ENCODE peak calls at places on chromosomes 11 and 22, in eight cellular contexts. L, W, B, N, Y, A, R and K are unnamed samples.

GRCh38 chr22:19057999-19058491 is 64.2 kb downstream of the DGCR2 start:
- DNase-seq in A (no peak), B (no peak), L (no peak), W (no peak), R (no peak), N (no peak), Y (no peak), K (no peak)

GRCh38 chr22:38454361-38455062 is 487 bp downstream of the KCNJ4 start:
- DNase-seq in N (no peak), L (no peak), Y (no peak), B (no peak), W (no peak), A (no peak), R (peak), K (no peak)

GRCh38 chr11:27701262-27702105 is 1.2 kb upstream of the BDNF start:
- DNase-seq in B (peak), A (no peak), R (no peak), L (peak), W (no peak), N (peak), Y (peak), K (no peak)

GRCh38 chr11:64060861-64061444 is 25.2 kb downstream of the FLRT1 start:
- DNase-seq in W (no peak), Y (peak), A (no peak), N (peak), R (peak), B (peak), L (peak), K (no peak)

GRCh38 chr22:22103078-22103593 is 120.5 kb upstream of the TOP3B start:
- DNase-seq in Y (no peak), W (no peak), N (peak), A (no peak), L (peak), R (peak), B (no peak), K (no peak)

GRCh38 chr11:106642331-106642730 is 375.9 kb downstream of the GUCY1A2 start:
- DNase-seq in A (no peak), L (no peak), Y (no peak), B (no peak), R (no peak), W (no peak), N (no peak), K (peak)

GRCh38 chr11:83061883-83062282 is 9.8 kb downstream of the RAB30 start:
- DNase-seq in A (no peak), L (no peak), N (no peak), B (no peak), W (no peak), R (no peak), Y (no peak), K (no peak)

GRCh38 chr22:34429314-34429713 is 509.0 kb upstream of the LARGE1 start:
- DNase-seq in R (no peak), L (no peak), A (no peak), B (no peak), W (peak), N (no peak), Y (no peak), K (no peak)

GRCh38 chr11:94739331-94739730 is 28.8 kb upstream of the AMOTL1 start:
- DNase-seq in A (no peak), N (no peak), B (no peak), R (peak), L (no peak), Y (no peak), W (no peak), K (no peak)

GRCh38 chr11:68669301-68670090 is 14.8 kb upstream of the GAL start:
- DNase-seq in L (no peak), N (no peak), B (peak), Y (no peak), A (no peak), W (no peak), R (no peak), K (no peak)

GRCh38 chr11:119728226-119728626 is 774 bp downstream of the NECTIN1 start:
- DNase-seq in R (peak), W (no peak), N (no peak), A (no peak), Y (peak), L (no peak), B (no peak), K (no peak)

GRCh38 chr22:18984564-18984963 is 48.5 kb upstream of the PRODH start:
- DNase-seq in L (no peak), Y (no peak), A (peak), B (peak), W (no peak), N (no peak), R (no peak), K (no peak)

GRCh38 chr11:98955551-98955950 is 65.2 kb upstream of the CNTN5 start:
- DNase-seq in B (no peak), A (no peak), W (no peak), R (no peak), N (no peak), L (no peak), Y (no peak), K (no peak)

GRCh38 chr11:81301426-81301825 is 1432.2 kb downstream of the FAM181B start:
- DNase-seq in N (no peak), A (no peak), W (no peak), Y (no peak), B (no peak), R (no peak), L (no peak), K (no peak)

GRCh38 chr11:79060081-79060480 is 380.7 kb downstream of the TENM4 start:
- DNase-seq in A (no peak), R (no peak), Y (no peak), N (no peak), W (no peak), B (no peak), L (no peak), K (no peak)

GRCh38 chr11:61362542-61362875 is 335 bp downstream of the TMEM138 start:
- DNase-seq in B (no peak), W (no peak), R (no peak), N (peak), Y (peak), A (no peak), L (peak), K (no peak)

GRCh38 chr22:45298934-45299505 is 10.7 kb upstream of the FAM118A start:
- DNase-seq in A (no peak), R (peak), Y (no peak), W (no peak), L (no peak), N (peak), B (no peak), K (no peak)

GRCh38 chr11:45906965-45907591 is at the start of gene FREY1:
- DNase-seq in R (no peak), A (no peak), B (no peak), N (no peak), Y (no peak), L (no peak), W (no peak), K (no peak)

GRCh38 chr22:19597399-19597735 is 73.2 kb upstream of the CLDN5 start:
- DNase-seq in R (no peak), A (no peak), L (no peak), N (no peak), B (no peak), Y (no peak), W (no peak), K (no peak)

GRCh38 chr22:22681221-22681739 is 36.9 kb downstream of the GGTLC2 start:
- DNase-seq in W (no peak), Y (no peak), L (no peak), A (no peak), B (no peak), R (no peak), N (no peak), K (no peak)

GRCh38 chr22:27782065-27782464 is 19.5 kb downstream of the MN1 start:
- DNase-seq in N (no peak), Y (no peak), L (no peak), B (no peak), A (no peak), W (no peak), R (no peak), K (no peak)

GRCh38 chr11:66497206-66497605 is 13.2 kb upstream of the BBS1 start:
- DNase-seq in L (no peak), A (no peak), Y (no peak), N (no peak), W (no peak), R (no peak), B (no peak), K (no peak)

GRCh38 chr22:47030143-47030641 is 267.7 kb downstream of the TBC1D22A start:
- DNase-seq in B (peak), R (no peak), L (no peak), W (no peak), Y (no peak), N (no peak), A (no peak), K (no peak)

GRCh38 chr22:17845790-17846189 is 71.5 kb upstream of the BID start:
- DNase-seq in A (no peak), Y (no peak), L (no peak), B (no peak), W (no peak), R (no peak), N (no peak), K (no peak)

GRCh38 chr11:122197055-122197987 is 81.3 kb upstream of the BLID start:
- DNase-seq in B (no peak), A (no peak), W (peak), N (no peak), L (peak), Y (no peak), R (no peak), K (peak)

GRCh38 chr22:19607198-19608113 is 83.2 kb upstream of the CLDN5 start:
- DNase-seq in Y (no peak), B (no peak), R (no peak), A (peak), L (no peak), W (peak), N (peak), K (no peak)

GRCh38 chr11:134664447-134664846 is 252.4 kb upstream of the B3GAT1 start:
- DNase-seq in Y (no peak), B (no peak), A (no peak), W (no peak), R (no peak), L (no peak), N (no peak), K (no peak)

GRCh38 chr11:7278314-7278917 is 26.7 kb downstream of the SYT9 start:
- DNase-seq in N (peak), A (no peak), B (no peak), Y (no peak), L (peak), W (peak), R (peak), K (no peak)

GRCh38 chr11:44947114-44947513 is 3.6 kb downstream of the TP53I11 start:
- DNase-seq in W (no peak), A (no peak), R (no peak), B (no peak), L (no peak), Y (no peak), N (no peak), K (no peak)

GRCh38 chr11:2797741-2798361 is 87.7 kb downstream of the CDKN1C start:
- DNase-seq in R (peak), Y (peak), A (peak), W (no peak), N (no peak), L (no peak), B (peak), K (no peak)

GRCh38 chr11:46247664-46248063 is 29.8 kb upstream of the CREB3L1 start:
- DNase-seq in N (peak), L (peak), B (no peak), R (peak), W (peak), Y (peak), A (no peak), K (no peak)

GRCh38 chr22:45239378-45240136 is 1.1 kb downstream of the KIAA0930 start:
- DNase-seq in B (no peak), A (no peak), W (no peak), R (no peak), Y (no peak), N (no peak), L (no peak), K (no peak)

GRCh38 chr11:127574528-127574927 is 574.0 kb upstream of the KIRREL3 start:
- DNase-seq in B (no peak), W (no peak), L (no peak), A (no peak), N (peak), Y (no peak), R (peak), K (no peak)

GRCh38 chr11:128728767-128729587 is 35.1 kb downstream of the FLI1 start:
- DNase-seq in R (no peak), N (no peak), B (no peak), L (no peak), Y (no peak), W (no peak), A (no peak), K (no peak)

GRCh38 chr11:45959851-45960250 is 37.4 kb downstream of the LARGE2 start:
- DNase-seq in R (no peak), B (no peak), W (peak), L (no peak), N (no peak), A (no peak), Y (no peak), K (no peak)

GRCh38 chr22:48350456-48350855 is 1477.2 kb downstream of the BRD1 start:
- DNase-seq in N (no peak), Y (no peak), L (no peak), B (no peak), R (no peak), A (no peak), W (no peak), K (no peak)

GRCh38 chr11:76610871-76611475 is 59.6 kb downstream of the LRRC32 start:
- DNase-seq in N (no peak), Y (peak), R (peak), W (no peak), A (no peak), L (no peak), B (no peak), K (no peak)

GRCh38 chr11:46421257-46421880 is 29.8 kb upstream of the CHRM4 start:
- DNase-seq in N (no peak), B (no peak), A (no peak), W (no peak), Y (no peak), L (no peak), R (no peak), K (no peak)

GRCh38 chr11:69483696-69484426 is 2.4 kb downstream of the LINC01488 start:
- DNase-seq in R (no peak), W (no peak), L (no peak), A (no peak), Y (no peak), B (peak), N (peak), K (no peak)

GRCh38 chr11:70415642-70416395 is 17.5 kb downstream of the CTTN start:
- DNase-seq in R (no peak), L (no peak), A (no peak), W (no peak), N (no peak), B (no peak), Y (no peak), K (no peak)

GRCh38 chr11:59962103-59962474 is 1.7 kb upstream of the OOSP4A start:
- DNase-seq in R (no peak), A (no peak), B (no peak), Y (peak), W (no peak), L (no peak), N (no peak), K (no peak)
- H3K27ac ChIP-seq in R (no peak), A (no peak), B (no peak), Y (peak), W (no peak), L (no peak), N (no peak), K (no peak)

GRCh38 chr11:72740562-72741428 is 11.4 kb downstream of the ARAP1 start:
- DNase-seq in Y (no peak), B (no peak), R (peak), A (no peak), W (no peak), N (peak), L (no peak), K (no peak)

GRCh38 chr11:72738199-72739141 is 13.7 kb downstream of the ARAP1 start:
- DNase-seq in Y (no peak), W (no peak), N (peak), R (peak), B (peak), A (no peak), L (no peak), K (no peak)

GRCh38 chr11:72739240-72740059 is 12.8 kb downstream of the ARAP1 start:
- DNase-seq in A (no peak), B (no peak), W (no peak), R (no peak), L (no peak), N (no peak), Y (no peak), K (no peak)

GRCh38 chr11:72741429-72741833 is 10.8 kb downstream of the ARAP1 start:
- DNase-seq in A (no peak), R (no peak), L (no peak), W (no peak), B (no peak), N (peak), Y (no peak), K (no peak)

GRCh38 chr11:72740060-72740424 is 12.2 kb downstream of the ARAP1 start:
- DNase-seq in R (no peak), A (no peak), N (no peak), Y (no peak), B (no peak), L (no peak), W (no peak), K (no peak)
- H3K4me3 ChIP-seq in R (no peak), A (no peak), N (no peak), Y (no peak), B (no peak), L (no peak), W (no peak), K (no peak)

DNA sequence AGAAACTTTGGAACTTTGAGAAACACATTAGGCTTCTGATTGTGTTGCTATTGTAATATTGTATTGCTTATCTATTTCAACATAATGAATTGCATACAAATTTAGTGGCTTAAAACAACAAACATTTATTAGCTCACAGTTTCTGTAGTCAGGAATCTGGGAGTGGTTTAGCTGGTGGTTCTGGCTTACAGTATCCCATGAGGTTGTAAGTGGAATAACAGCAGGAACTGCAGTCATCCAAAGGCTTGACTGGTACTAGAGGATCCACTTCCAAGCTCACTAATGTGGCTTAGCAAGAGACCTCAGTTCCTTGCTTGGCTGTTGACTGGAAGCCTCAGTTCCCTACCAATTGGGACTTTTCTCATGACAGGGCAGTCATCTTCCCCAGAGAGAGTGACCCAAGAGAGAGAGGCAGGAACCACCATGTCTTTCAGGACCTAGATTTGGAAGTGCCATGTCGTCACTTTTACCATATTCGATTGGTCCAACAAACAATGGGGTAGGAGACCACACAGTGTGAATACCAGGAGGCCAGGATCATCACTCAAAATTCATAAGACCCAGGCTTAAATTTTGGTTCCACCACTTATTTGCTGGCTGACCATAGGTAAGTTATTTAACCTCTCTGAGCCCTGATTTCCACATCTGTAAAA is 27.1 kb upstream of the RASSF10 start:
- DNase-seq in B (no peak), N (peak), W (peak), L (peak), Y (no peak), A (no peak), R (no peak), K (no peak)
- TF ChIP-seq CTCF in B (no peak), N (no peak), W (peak), L (no peak), Y (no peak), A (no peak), R (peak), K (no peak)

GRCh38 chr11:57792060-57792541 is 30.5 kb downstream of the CTNND1 start:
- DNase-seq in Y (peak), N (no peak), A (no peak), B (no peak), R (no peak), W (peak), L (no peak), K (no peak)
- H3K27ac ChIP-seq in Y (peak), N (peak), A (peak), B (peak), R (no peak), W (peak), L (peak), K (no peak)